ENCODE peak calls at places on chromosome 16, in eight cellular contexts. Q is A673; F is fibroblast of lung; L is astrocyte of the spinal cord; B is SK-N-SH; S is fibroblast of the aortic adventitia; X is Jurkat, Clone E6-1; V is transverse colon. H is an unnamed sample.

GRCh38 chr16:74743668-74744299 is 30.8 kb downstream of the FA2H start:
- DNase-seq in Q (peak; percentile 18), L (peak; percentile 36), V (peak; percentile 95), X (no peak), S (peak; percentile 68), B (no peak), F (peak; percentile 59), H (peak; percentile 51)

GRCh38 chr16:78392585-78393195 is 293.2 kb downstream of the WWOX start:
- DNase-seq in Q (no peak), L (no peak), B (no peak), F (no peak), V (no peak), X (no peak), S (no peak), H (no peak)

GRCh38 chr16:53680756-53681155 is 22.9 kb downstream of the RPGRIP1L start:
- DNase-seq in F (no peak), Q (no peak), L (no peak), V (no peak), X (no peak), S (no peak), B (no peak), H (peak; percentile 68)

GRCh38 chr16:86243123-86243473 is 267.2 kb upstream of the FOXF1 start:
- DNase-seq in X (no peak), S (no peak), V (no peak), B (no peak), Q (no peak), L (no peak), F (no peak), H (no peak)

GRCh38 chr16:48352648-48353347 is 32.4 kb downstream of the SIAH1 start:
- DNase-seq in X (no peak), Q (no peak), B (no peak), F (no peak), L (no peak), S (no peak), V (no peak), H (no peak)

GRCh38 chr16:58236231-58236690 is 38.4 kb upstream of the CSNK2A2 start:
- DNase-seq in L (peak; percentile 39), X (peak; percentile 69), B (peak; percentile 76), Q (peak; percentile 84), S (peak; percentile 54), F (peak; percentile 56), V (peak; percentile 78), H (peak; percentile 68)

GRCh38 chr16:51542856-51543510 is 391.9 kb upstream of the SALL1 start:
- DNase-seq in S (peak; percentile 21), F (peak; percentile 51), V (no peak), B (peak; percentile 26), Q (peak; percentile 47), L (no peak), X (no peak), H (no peak)

GRCh38 chr16:14635394-14636145 is 2.8 kb downstream of the BFAR start:
- DNase-seq in S (no peak), X (no peak), F (no peak), B (no peak), Q (no peak), V (no peak), L (no peak), H (no peak)

GRCh38 chr16:1538804-1539520 is 5.5 kb downstream of the TMEM204 start:
- DNase-seq in S (no peak), V (no peak), L (no peak), Q (no peak), F (no peak), X (peak; percentile 12), B (peak; percentile 77), H (no peak)

GRCh38 chr16:8959921-8960787 is 3.6 kb downstream of the USP7 start:
- DNase-seq in B (peak; percentile 52), L (no peak), F (peak; percentile 29), V (no peak), Q (no peak), S (peak; percentile 34), X (no peak), H (peak; percentile 46)

GRCh38 chr16:3010510-3010909 is 2.2 kb upstream of the CLDN9 start:
- DNase-seq in L (no peak), F (no peak), B (no peak), V (no peak), S (no peak), Q (no peak), X (no peak), H (no peak)

GRCh38 chr16:12027091-12027490 is 50.6 kb downstream of the SNX29 start:
- DNase-seq in B (peak; percentile 14), S (no peak), X (no peak), F (no peak), L (no peak), V (no peak), Q (no peak), H (no peak)

GRCh38 chr16:51129105-51129504 is 22.0 kb downstream of the SALL1 start:
- DNase-seq in F (no peak), V (no peak), Q (peak; percentile 28), L (peak; percentile 11), X (no peak), S (peak; percentile 57), B (no peak), H (no peak)

GRCh38 chr16:24015923-24016322 is 180.1 kb downstream of the PRKCB start:
- DNase-seq in V (no peak), S (no peak), B (no peak), X (no peak), L (no peak), Q (peak; percentile 32), F (no peak), H (no peak)

GRCh38 chr16:51527349-51527748 is 376.3 kb upstream of the SALL1 start:
- DNase-seq in Q (no peak), L (no peak), F (no peak), B (no peak), V (no peak), X (no peak), S (no peak), H (no peak)

GRCh38 chr16:67873435-67874146 is 739 bp downstream of the EDC4 start:
- DNase-seq in L (no peak), B (no peak), F (peak; percentile 14), S (peak; percentile 18), X (no peak), V (peak; percentile 28), Q (no peak), H (no peak)

GRCh38 chr16:2519711-2520080 is 475 bp upstream of the AMDHD2 start:
- DNase-seq in Q (no peak), F (no peak), L (no peak), B (no peak), V (no peak), S (no peak), X (no peak), H (no peak)

GRCh38 chr16:17408955-17409441 is 61.8 kb downstream of the XYLT1 start:
- DNase-seq in X (no peak), V (no peak), L (no peak), Q (no peak), F (no peak), S (no peak), B (no peak), H (no peak)

GRCh38 chr16:53967172-53967571 is 263.2 kb downstream of the FTO start:
- DNase-seq in V (no peak), L (no peak), X (no peak), F (no peak), Q (peak; percentile 32), B (no peak), S (no peak), H (no peak)

GRCh38 chr16:75471723-75472634 is 7.5 kb upstream of the TMEM170A start:
- DNase-seq in F (peak; percentile 71), S (peak; percentile 76), Q (peak; percentile 70), L (peak; percentile 63), V (peak; percentile 61), B (peak; percentile 91), X (peak; percentile 21), H (peak; percentile 82)

GRCh38 chr16:55480228-55480655 is 1.2 kb downstream of the MMP2 start:
- DNase-seq in F (peak; percentile 95), B (peak; percentile 84), V (peak; percentile 71), S (peak; percentile 96), L (peak; percentile 92), X (no peak), Q (no peak), H (peak; percentile 93)

GRCh38 chr16:86569843-86570447 is 3.3 kb downstream of the FOXC2 start:
- DNase-seq in X (no peak), V (no peak), F (no peak), S (no peak), L (no peak), B (no peak), Q (no peak), H (peak; percentile 12)

GRCh38 chr16:1125471-1125870 is 27.4 kb upstream of the CACNA1H start:
- DNase-seq in V (peak; percentile 14), F (peak; percentile 13), Q (peak; percentile 79), S (peak; percentile 10), X (no peak), L (peak; percentile 4), B (no peak), H (peak; percentile 24)

GRCh38 chr16:84595052-84595481 is 22.8 kb downstream of the COTL1 start:
- DNase-seq in L (no peak), V (peak; percentile 30), Q (no peak), X (no peak), S (no peak), F (peak; percentile 52), B (no peak), H (no peak)

GRCh38 chr16:58471209-58471975 is 28.6 kb upstream of the NDRG4 start:
- DNase-seq in F (no peak), B (no peak), L (no peak), X (no peak), V (no peak), S (no peak), Q (no peak), H (no peak)

GRCh38 chr16:49024016-49024415 is 257.6 kb downstream of the CBLN1 start:
- DNase-seq in Q (no peak), S (no peak), V (no peak), X (no peak), B (no peak), F (no peak), L (no peak), H (no peak)

GRCh38 chr16:59632266-59632855 is 898.2 kb upstream of the GOT2 start:
- DNase-seq in X (no peak), S (peak; percentile 57), V (no peak), F (peak; percentile 83), Q (no peak), L (peak; percentile 51), B (no peak), H (peak; percentile 53)

GRCh38 chr16:20898938-20899502 is 1.1 kb downstream of the DCUN1D3 start:
- DNase-seq in S (peak; percentile 89), B (no peak), L (peak; percentile 55), F (peak; percentile 55), V (no peak), Q (no peak), X (no peak), H (peak; percentile 76)
- H3K4me3 ChIP-seq in S (peak overlapping the region; percentile 97), B (peak overlapping the region; percentile 84), L (peak overlapping the region; percentile 96), F (peak overlapping the region; percentile 97), V (peak overlapping the region; percentile 74), Q (peak overlapping the region; percentile 75), X (peak overlapping the region; percentile 91), H (peak overlapping the region; percentile 88)

GRCh38 chr16:30650369-30651123 is at the start of gene PRR14:
- DNase-seq in X (peak; percentile 99), Q (peak; percentile 100), S (peak; percentile 100), F (peak; percentile 100), L (peak; percentile 100), V (peak; percentile 100), B (peak; percentile 94), H (peak; percentile 100)
- H3K4me3 ChIP-seq in X (peak within 1 kb of the TSS; percentile 97), Q (peak within 1 kb of the TSS; percentile 86), S (peak within 1 kb of the TSS; percentile 92), F (peak within 1 kb of the TSS; percentile 99), L (peak within 1 kb of the TSS; percentile 73), V (peak within 1 kb of the TSS; percentile 77), B (peak within 1 kb of the TSS; percentile 99), H (peak within 1 kb of the TSS; percentile 86)

GRCh38 chr16:30527635-30528178 is 1.3 kb upstream of the ZNF768 start:
- DNase-seq in X (peak; percentile 25), B (no peak), V (peak; percentile 62), F (no peak), L (no peak), Q (no peak), S (no peak), H (no peak)
- H3K4me3 ChIP-seq in X (peak overlapping the region; percentile 69), B (peak overlapping the region; percentile 80), V (peak overlapping the region; percentile 83), F (peak overlapping the region; percentile 47), L (peak overlapping the region; percentile 70), Q (peak overlapping the region; percentile 86), S (peak overlapping the region; percentile 53), H (peak overlapping the region; percentile 34)

GRCh38 chr16:57184113-57184512 is 1.7 kb downstream of the PSME3IP1 start:
- DNase-seq in S (no peak), V (no peak), L (no peak), X (no peak), Q (no peak), B (no peak), F (no peak), H (no peak)
- H3K4me3 ChIP-seq in S (no peak overlapping the region), V (no peak overlapping the region), L (no peak overlapping the region), X (no peak overlapping the region), Q (peak overlapping the region; percentile 93), B (peak overlapping the region; percentile 79), F (no peak overlapping the region), H (no peak overlapping the region)

H was measured in choroid plexus epithelial cell.